ENCODE peak calls at places on chromosomes 3 and 15, in ten cellular contexts. D, G, U, M, F, Z, L, E, B and O are unnamed samples.

GRCh38 chr15:98648654-98649537 is 557 bp downstream of the IGF1R start:
- DNase-seq in E (peak; percentile 59), Z (no peak), F (peak; percentile 22), L (peak; percentile 82), B (peak; percentile 58), D (no peak), M (peak; percentile 39), G (peak; percentile 78), U (no peak), O (no peak)

GRCh38 chr15:65841121-65841930 is 28.0 kb upstream of the RAB11A start:
- DNase-seq in L (no peak), E (no peak), Z (no peak), D (no peak), M (no peak), G (no peak), U (peak; percentile 45), B (peak; percentile 30), F (no peak), O (no peak)

GRCh38 chr3:188306435-188306980 is 152.6 kb downstream of the LPP start:
- DNase-seq in M (no peak), L (no peak), G (no peak), B (no peak), Z (no peak), U (no peak), E (no peak), D (no peak), F (no peak), O (no peak)

GRCh38 chr3:122101646-122102045 is 46.5 kb downstream of the CD86 start:
- DNase-seq in L (peak; percentile 7), D (no peak), F (no peak), U (no peak), G (peak; percentile 78), M (no peak), E (no peak), B (peak; percentile 44), Z (peak; percentile 56), O (peak; percentile 54)

GRCh38 chr15:72554471-72555425 is 80.6 kb downstream of the ARIH1 start:
- DNase-seq in E (peak; percentile 47), U (no peak), M (no peak), L (peak; percentile 86), D (no peak), G (no peak), F (no peak), Z (peak; percentile 4), B (peak; percentile 87), O (no peak)

GRCh38 chr3:45741742-45742141 is 52.5 kb downstream of the SACM1L start:
- DNase-seq in E (no peak), G (no peak), F (no peak), Z (no peak), U (no peak), L (no peak), D (no peak), M (no peak), B (no peak), O (no peak)

GRCh38 chr15:64883997-64884511 is 27.6 kb upstream of the ANKDD1A start:
- DNase-seq in G (peak; percentile 76), M (peak; percentile 41), L (peak; percentile 81), E (peak; percentile 95), Z (no peak), D (peak; percentile 78), F (peak; percentile 56), U (no peak), B (peak; percentile 84), O (no peak)

GRCh38 chr3:16917256-16917935 is 32.6 kb downstream of the PLCL2 start:
- DNase-seq in L (no peak), Z (no peak), F (no peak), D (no peak), E (no peak), U (no peak), B (peak; percentile 66), G (no peak), M (no peak), O (no peak)

GRCh38 chr3:84946240-84946639 is 12.5 kb upstream of the CADM2 start:
- DNase-seq in Z (no peak), E (no peak), G (peak; percentile 50), U (no peak), M (no peak), B (no peak), F (no peak), L (no peak), D (no peak), O (no peak)

GRCh38 chr3:166453472-166453871 is 616.2 kb upstream of the BCHE start:
- DNase-seq in U (no peak), F (no peak), L (no peak), Z (peak; percentile 44), M (no peak), D (no peak), G (no peak), B (no peak), E (no peak), O (no peak)

GRCh38 chr3:107598926-107599754 is 76.4 kb downstream of the BBX start:
- DNase-seq in U (no peak), L (peak; percentile 61), G (peak; percentile 23), Z (peak; percentile 65), B (peak; percentile 55), D (peak; percentile 51), F (peak; percentile 30), E (no peak), M (no peak), O (no peak)

GRCh38 chr15:78392430-78392829 is 45.6 kb upstream of the IREB2 start:
- DNase-seq in L (no peak), B (no peak), U (no peak), Z (no peak), F (no peak), G (no peak), M (no peak), E (no peak), D (no peak), O (no peak)

GRCh38 chr3:89098964-89099585 is 8.3 kb upstream of the EPHA3 start:
- DNase-seq in L (peak; percentile 45), Z (peak; percentile 31), F (no peak), U (no peak), E (peak; percentile 18), G (peak; percentile 74), D (peak; percentile 38), B (peak; percentile 53), M (no peak), O (no peak)

GRCh38 chr15:69643971-69644370 is 191.4 kb downstream of the RPLP1 start:
- DNase-seq in L (no peak), B (no peak), D (no peak), U (no peak), F (no peak), G (no peak), Z (no peak), M (no peak), E (no peak), O (no peak)

DNA sequence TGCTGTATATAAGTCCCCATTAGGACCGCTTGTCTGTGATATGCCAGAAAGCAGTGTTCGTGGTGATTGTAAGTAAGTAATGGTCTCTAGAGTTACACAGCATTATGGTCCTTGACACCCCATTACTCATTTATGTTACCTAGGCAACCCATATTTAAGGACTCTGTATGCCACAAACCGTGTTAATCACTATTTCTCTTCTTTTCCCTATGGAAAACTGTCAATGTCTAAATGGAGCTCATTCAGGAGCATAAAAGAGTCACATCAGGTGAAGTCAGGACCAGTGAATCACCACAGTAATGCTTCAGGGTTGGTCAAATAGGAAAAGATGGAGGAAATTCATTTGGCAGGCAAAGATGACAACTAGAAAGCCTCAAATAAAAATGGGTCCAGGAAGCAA is 146.6 kb upstream of the PEX5L start:
- DNase-seq in D (no peak), E (no peak), Z (no peak), U (no peak), G (no peak), L (no peak), F (no peak), M (no peak), B (no peak), O (no peak)
- H3K4me3 ChIP-seq in D (no peak overlapping the region), E (no peak overlapping the region), Z (no peak overlapping the region), U (no peak overlapping the region), G (no peak overlapping the region), L (no peak overlapping the region), F (no peak overlapping the region), M (no peak overlapping the region), B (no peak overlapping the region), O (no peak overlapping the region)

GRCh38 chr15:77187751-77188464 is 117.0 kb upstream of the TSPAN3 start:
- DNase-seq in Z (no peak), M (peak; percentile 20), L (peak; percentile 15), G (no peak), F (no peak), E (peak; percentile 71), D (no peak), B (peak; percentile 58), U (peak; percentile 28), O (no peak)

GRCh38 chr15:77181305-77182074 is 110.6 kb upstream of the TSPAN3 start:
- DNase-seq in G (no peak), M (no peak), Z (no peak), D (peak; percentile 54), B (no peak), L (no peak), U (no peak), E (no peak), F (no peak), O (no peak)

GRCh38 chr15:77183066-77183465 is 112.2 kb upstream of the TSPAN3 start:
- DNase-seq in G (no peak), E (no peak), B (no peak), M (no peak), F (no peak), D (no peak), U (no peak), L (no peak), Z (no peak), O (no peak)

GRCh38 chr15:77186518-77187095 is 115.7 kb upstream of the TSPAN3 start:
- DNase-seq in L (no peak), F (no peak), M (no peak), B (peak; percentile 26), D (peak; percentile 48), G (peak; percentile 52), E (no peak), Z (no peak), U (no peak), O (peak; percentile 22)

GRCh38 chr15:77185242-77185785 is 114.4 kb upstream of the TSPAN3 start:
- DNase-seq in E (no peak), B (peak; percentile 24), G (peak; percentile 31), F (no peak), M (no peak), D (no peak), Z (no peak), U (no peak), L (no peak), O (no peak)
- H3K4me1 ChIP-seq in E (no peaks in the 10 kb centered on the region), B (no peaks in the 10 kb centered on the region), G (peaks cover 56% of the 10 kb centered on the region), F (peaks cover 31% of the 10 kb centered on the region), M (peaks cover 47% of the 10 kb centered on the region), D (peaks cover 42% of the 10 kb centered on the region), Z (peaks cover 30% of the 10 kb centered on the region), U (no peaks in the 10 kb centered on the region), L (peaks cover 22% of the 10 kb centered on the region), O (no peaks in the 10 kb centered on the region)

DNA sequence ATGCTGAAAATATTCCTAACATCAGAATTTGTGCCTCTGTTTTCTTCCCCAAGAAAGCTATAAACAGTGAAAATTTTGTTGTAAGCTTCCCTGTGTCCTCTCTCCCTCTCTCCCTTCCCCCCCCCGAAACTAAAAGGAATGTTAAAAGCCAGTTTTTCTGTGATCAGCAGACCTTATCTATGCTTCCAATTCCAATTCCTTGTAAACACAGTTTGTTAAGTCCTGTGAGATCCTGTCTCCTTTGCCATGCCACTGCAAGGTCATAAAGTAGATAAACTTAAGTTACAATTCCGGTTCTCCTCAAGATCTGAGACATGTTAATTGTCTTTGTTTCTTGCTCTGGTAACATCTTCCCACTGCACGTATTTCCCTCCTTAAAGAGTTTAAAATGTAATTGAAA is 42.9 kb upstream of the DHX36 start:
- DNase-seq in M (no peak), F (no peak), U (no peak), L (no peak), G (no peak), B (no peak), E (no peak), Z (no peak), D (no peak), O (no peak)
- H3K27ac ChIP-seq in M (no peak overlapping the region), F (no peak overlapping the region), U (no peak overlapping the region), L (no peak overlapping the region), G (no peak overlapping the region), B (no peak overlapping the region), E (no peak overlapping the region), Z (no peak overlapping the region), D (no peak overlapping the region), O (no peak overlapping the region)

GRCh38 chr15:31392761-31393401 is 66.2 kb downstream of the KLF13 start:
- DNase-seq in F (no peak), U (no peak), Z (no peak), L (no peak), M (no peak), B (no peak), D (no peak), G (peak; percentile 48), E (no peak), O (no peak)
- H3K4me3 ChIP-seq in F (peak overlapping the region; percentile 62), U (peak overlapping the region; percentile 83), Z (peak overlapping the region; percentile 77), L (peak overlapping the region; percentile 53), M (peak overlapping the region; percentile 65), B (peak overlapping the region; percentile 71), D (peak overlapping the region; percentile 56), G (peak overlapping the region; percentile 40), E (no peak overlapping the region), O (peak overlapping the region; percentile 47)